ENCODE peak calls at places on chromosomes 13 and 19, in four cellular contexts. Y is posterior vena cava, N is EL, Q is astrocyte of the spinal cord. L is an unnamed sample.

GRCh38 chr19:37778613-37779138 is 710 bp downstream of the ZNF573 start:
- DNase-seq in Q (no peak), N (peak; percentile 10), Y (no peak), L (no peak)

GRCh38 chr13:48580185-48580803 is 47.4 kb upstream of the RCBTB2 start:
- DNase-seq in N (peak; percentile 62), Y (no peak), Q (peak; percentile 76), L (no peak)

GRCh38 chr19:1862424-1863307 is 713 bp downstream of the KLF16 start:
- DNase-seq in Y (peak; percentile 83), N (peak; percentile 42), Q (no peak), L (no peak)

GRCh38 chr13:24473646-24474045 is 38.9 kb downstream of the PARP4 start:
- DNase-seq in N (no peak), Q (no peak), Y (no peak), L (no peak)

GRCh38 chr19:16627928-16628182 is 149 bp downstream of the MED26 start:
- DNase-seq in Y (no peak), Q (no peak), N (no peak), L (no peak)

GRCh38 chr13:30113983-30114491 is 193.3 kb downstream of the KATNAL1 start:
- DNase-seq in Q (no peak), N (no peak), Y (no peak), L (no peak)

GRCh38 chr13:94233401-94233800 is 246.1 kb downstream of the DCT start:
- DNase-seq in Y (no peak), Q (peak; percentile 90), N (peak; percentile 90), L (no peak)

GRCh38 chr13:75151081-75151643 is 330.8 kb downstream of the TBC1D4 start:
- DNase-seq in Y (no peak), Q (peak; percentile 66), N (peak; percentile 43), L (no peak)

GRCh38 chr19:28705008-28705407 is 507.9 kb downstream of the UQCRFS1 start:
- DNase-seq in N (peak; percentile 92), Y (no peak), Q (peak; percentile 77), L (no peak)

GRCh38 chr13:89514534-89515312 is 1832.8 kb upstream of the MIR17HG start:
- DNase-seq in N (no peak), Q (peak; percentile 73), Y (no peak), L (no peak)

GRCh38 chr19:3075605-3076431 is 13.5 kb upstream of the TLE5 start:
- DNase-seq in Q (no peak), Y (peak; percentile 85), N (peak; percentile 31), L (no peak)

GRCh38 chr13:67410645-67411044 is 180.5 kb upstream of the PCDH9 start:
- DNase-seq in Q (no peak), Y (no peak), N (no peak), L (no peak)

GRCh38 chr19:10871711-10872550 is 578 bp downstream of the CARM1 start:
- DNase-seq in N (peak; percentile 31), Y (peak; percentile 88), Q (no peak), L (no peak)

GRCh38 chr19:54029930-54030490 is 33.7 kb downstream of the VSTM1 start:
- DNase-seq in Q (peak; percentile 59), Y (peak; percentile 84), N (peak; percentile 62), L (no peak)

GRCh38 chr19:49880162-49880869 is 2.8 kb downstream of the TBC1D17 start:
- DNase-seq in N (no peak), Y (peak; percentile 66), Q (no peak), L (peak; percentile 72)

L was measured in chondrocyte.